ENCODE peak calls at places on chromosomes 3 and 15, in eight cellular contexts. B is activated gamma-delta T cell treated with Interleukin-2 at 50 U/mL for 16 hours; R is stimulated activated CD4-positive, alpha-beta T cell treated with anti-CD3 and anti-CD28 coated beads, Interleukin-4, amount 100 ng/mL, for 24 hours; I is stimulated activated CD8-positive, alpha-beta memory T cell treated with anti-CD3 and anti-CD28 coated beads, Interleukin-2, amount 100 ng/mL, for 1 hour; Y is neuronal stem cell; G is GM06990; U is upper lobe of right lung; O is progenitor cell of endocrine pancreas. E is an unnamed sample.
A peak's percentile ranks its signal among the peaks of the same experiment; 100 is the strongest.

GRCh38 chr3:126491221-126492013 is 15.7 kb upstream of the ZXDC start:
- DNase-seq in B (no peak), R (no peak), I (no peak), Y (no peak), G (no peak), U (no peak), O (no peak), E (no peak)

GRCh38 chr3:150407051-150407817 is 864 bp upstream of the TSC22D2 start:
- DNase-seq in B (no peak), R (peak; percentile 18), I (no peak), Y (no peak), G (no peak), U (no peak), O (no peak), E (no peak)

GRCh38 chr3:119469378-119470189 is 821 bp downstream of the POGLUT1 start:
- DNase-seq in B (no peak), R (peak; percentile 53), I (no peak), Y (no peak), G (no peak), U (no peak), O (no peak), E (peak; percentile 1)

GRCh38 chr3:21893250-21893649 is 142.2 kb upstream of the ZNF385D start:
- DNase-seq in B (no peak), R (no peak), I (no peak), Y (no peak), G (no peak), U (no peak), O (no peak), E (peak; percentile 88)

GRCh38 chr3:88132894-88133293 is 16.9 kb upstream of the C3orf38 start:
- DNase-seq in B (no peak), R (no peak), I (no peak), Y (no peak), G (no peak), U (no peak), O (no peak), E (no peak)

GRCh38 chr15:72599855-72600464 is 54.5 kb upstream of the GOLGA6B start:
- DNase-seq in B (peak; percentile 12), R (peak; percentile 40), I (no peak), Y (no peak), G (no peak), U (no peak), O (no peak), E (no peak)

GRCh38 chr15:49815937-49816336 is 195.1 kb downstream of the DTWD1 start:
- DNase-seq in B (no peak), R (no peak), I (no peak), Y (no peak), G (no peak), U (no peak), O (no peak), E (no peak)

GRCh38 chr15:81418891-81419290 is 44.9 kb upstream of the TMC3 start:
- DNase-seq in B (no peak), R (no peak), I (no peak), Y (no peak), G (no peak), U (no peak), O (no peak), E (no peak)

GRCh38 chr15:40731034-40731433 is 24.0 kb downstream of the RMDN3 start:
- DNase-seq in B (no peak), R (no peak), I (no peak), Y (no peak), G (no peak), U (no peak), O (no peak), E (no peak)

GRCh38 chr3:81592101-81592500 is 169.3 kb downstream of the GBE1 start:
- DNase-seq in B (no peak), R (no peak), I (no peak), Y (no peak), G (no peak), U (no peak), O (no peak), E (no peak)

GRCh38 chr3:58657571-58658141 is 8.9 kb downstream of the FAM3D start:
- DNase-seq in B (no peak), R (no peak), I (no peak), Y (no peak), G (no peak), U (no peak), O (no peak), E (no peak)

GRCh38 chr3:8201886-8202285 is 299.7 kb upstream of the LMCD1 start:
- DNase-seq in B (no peak), R (no peak), I (no peak), Y (peak; percentile 4), G (no peak), U (no peak), O (no peak), E (peak; percentile 66)

GRCh38 chr3:58952128-58952917 is 97.5 kb downstream of the CFAP20DC start:
- DNase-seq in B (no peak), R (no peak), I (no peak), Y (no peak), G (peak; percentile 48), U (no peak), O (no peak), E (no peak)

E was measured in NCI-H526 treated with DMSO at 0.1 percent for 48 hours.